ENCODE peak calls at places on chromosomes 13 and 19, in six cellular contexts. I, W, B, A, O and Y are unnamed samples.

GRCh38 chr13:112067121-112067741 is at the start of gene SOX1:
- DNase-seq in I (no peak), W (no peak), B (no peak), A (no peak), O (no peak), Y (no peak)

GRCh38 chr13:20231839-20232555 is at the start of gene GJB6:
- DNase-seq in I (no peak), W (no peak), B (no peak), A (no peak), O (no peak), Y (no peak)

GRCh38 chr19:13920940-13921744 is 15.1 kb downstream of the CC2D1A start:
- DNase-seq in I (no peak), W (peak), B (no peak), A (no peak), O (no peak), Y (no peak)

GRCh38 chr19:50818859-50819472 is 4.6 kb downstream of the KLK1 start:
- DNase-seq in I (peak), W (no peak), B (no peak), A (no peak), O (no peak), Y (no peak)

GRCh38 chr19:13873776-13874515 is 3.0 kb upstream of the NANOS3 start:
- DNase-seq in I (no peak), W (peak), B (no peak), A (no peak), O (no peak), Y (no peak)

GRCh38 chr19:42596391-42597071 is 1.8 kb upstream of the CEACAM8 start:
- DNase-seq in I (peak), W (peak), B (no peak), A (no peak), O (peak), Y (no peak)

GRCh38 chr19:1261512-1261862 is 7.6 kb upstream of the CIRBP start:
- DNase-seq in I (no peak), W (peak), B (peak), A (peak), O (peak), Y (no peak)

GRCh38 chr13:81874681-81875661 is 1534.0 kb upstream of the SPRY2 start:
- DNase-seq in I (no peak), W (no peak), B (no peak), A (no peak), O (no peak), Y (no peak)

GRCh38 chr13:72004975-72005374 is 138.0 kb upstream of the DACH1 start:
- DNase-seq in I (no peak), W (peak), B (no peak), A (no peak), O (no peak), Y (no peak)

GRCh38 chr19:44869728-44870470 is 21.2 kb upstream of the TOMM40 start:
- DNase-seq in I (peak), W (peak), B (peak), A (peak), O (no peak), Y (no peak)

GRCh38 chr19:45568732-45569131 is 15.9 kb downstream of the OPA3 start:
- DNase-seq in I (no peak), W (peak), B (no peak), A (no peak), O (no peak), Y (no peak)

GRCh38 chr19:13231663-13232062 is 81.5 kb downstream of the IER2 start:
- DNase-seq in I (no peak), W (no peak), B (no peak), A (no peak), O (no peak), Y (no peak)

GRCh38 chr13:94382960-94383359 is 96.5 kb downstream of the DCT start:
- DNase-seq in I (no peak), W (no peak), B (no peak), A (no peak), O (no peak), Y (no peak)
- H3K4me3 ChIP-seq in I (no peak), W (no peak), B (no peak), A (no peak), O (no peak), Y (no peak)

DNA sequence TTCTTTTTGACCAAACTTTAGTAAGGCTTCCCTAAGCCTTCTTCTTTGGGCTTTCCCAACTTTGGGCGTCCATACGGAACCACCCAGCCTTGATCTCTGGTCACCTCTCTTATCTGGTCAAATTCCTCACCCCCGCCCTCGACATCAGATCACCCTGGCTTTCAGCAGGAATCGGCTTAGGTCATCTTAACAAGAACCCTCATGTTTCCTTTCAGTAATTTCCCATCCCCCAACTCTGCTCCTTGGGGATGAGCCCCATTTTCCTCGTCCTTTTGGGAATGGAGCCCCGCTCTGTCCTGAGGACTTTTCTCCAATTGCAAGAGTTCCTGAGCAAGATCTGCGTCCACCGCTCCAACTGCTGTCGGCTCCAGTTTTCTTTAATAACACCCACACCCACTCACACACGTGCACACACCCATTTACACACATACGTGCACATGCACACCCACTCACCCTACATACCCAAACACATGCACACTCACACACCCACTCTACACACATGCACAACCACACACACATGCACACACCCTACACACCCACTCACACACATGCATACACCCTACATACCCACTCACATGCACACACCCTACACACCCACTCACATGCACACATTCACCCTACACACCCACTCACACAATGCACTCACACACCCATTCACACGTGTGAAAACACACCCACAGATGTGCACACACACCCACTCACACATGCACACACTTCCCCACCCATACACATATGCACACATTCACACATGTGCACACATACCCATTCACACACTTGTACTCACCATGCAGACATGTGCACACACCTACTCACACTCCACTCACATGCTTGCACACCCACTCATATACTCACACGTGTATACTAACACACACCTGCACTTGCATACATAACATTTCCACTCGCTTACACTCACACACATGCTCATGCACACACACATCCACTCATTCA is 87.0 kb upstream of the TM9SF2 start:
- DNase-seq in I (no peak), W (no peak), B (no peak), A (peak), O (no peak), Y (no peak)
- H3K4me3 ChIP-seq in I (no peak), W (no peak), B (no peak), A (no peak), O (no peak), Y (no peak)

GRCh38 chr13:51729853-51730553 is 74.0 kb downstream of the DHRS12 start:
- DNase-seq in I (no peak), W (peak), B (peak), A (peak), O (no peak), Y (peak)
- H3K4me3 ChIP-seq in I (no peak), W (peak), B (peak), A (no peak), O (no peak), Y (peak)

GRCh38 chr13:98564204-98564603 is 12.7 kb downstream of the STK24 start:
- DNase-seq in I (no peak), W (no peak), B (peak), A (no peak), O (no peak), Y (no peak)

GRCh38 chr13:98565726-98566577 is 11.0 kb downstream of the STK24 start:
- DNase-seq in I (no peak), W (peak), B (peak), A (peak), O (peak), Y (no peak)

GRCh38 chr13:98557934-98558630 is 18.8 kb downstream of the STK24 start:
- DNase-seq in I (no peak), W (peak), B (peak), A (no peak), O (no peak), Y (no peak)

GRCh38 chr13:98567140-98567539 is 9.8 kb downstream of the STK24 start:
- DNase-seq in I (no peak), W (no peak), B (peak), A (no peak), O (no peak), Y (no peak)

GRCh38 chr13:98563071-98563470 is 13.8 kb downstream of the STK24 start:
- DNase-seq in I (peak), W (no peak), B (peak), A (no peak), O (no peak), Y (no peak)
- H3K4me3 ChIP-seq in I (no peak), W (peak), B (no peak), A (no peak), O (no peak), Y (no peak)

GRCh38 chr13:84563611-84564010 is 681.3 kb upstream of the SLITRK1 start:
- DNase-seq in I (no peak), W (no peak), B (no peak), A (no peak), O (no peak), Y (no peak)
- H3K4me3 ChIP-seq in I (no peak), W (no peak), B (no peak), A (no peak), O (no peak), Y (no peak)

DNA sequence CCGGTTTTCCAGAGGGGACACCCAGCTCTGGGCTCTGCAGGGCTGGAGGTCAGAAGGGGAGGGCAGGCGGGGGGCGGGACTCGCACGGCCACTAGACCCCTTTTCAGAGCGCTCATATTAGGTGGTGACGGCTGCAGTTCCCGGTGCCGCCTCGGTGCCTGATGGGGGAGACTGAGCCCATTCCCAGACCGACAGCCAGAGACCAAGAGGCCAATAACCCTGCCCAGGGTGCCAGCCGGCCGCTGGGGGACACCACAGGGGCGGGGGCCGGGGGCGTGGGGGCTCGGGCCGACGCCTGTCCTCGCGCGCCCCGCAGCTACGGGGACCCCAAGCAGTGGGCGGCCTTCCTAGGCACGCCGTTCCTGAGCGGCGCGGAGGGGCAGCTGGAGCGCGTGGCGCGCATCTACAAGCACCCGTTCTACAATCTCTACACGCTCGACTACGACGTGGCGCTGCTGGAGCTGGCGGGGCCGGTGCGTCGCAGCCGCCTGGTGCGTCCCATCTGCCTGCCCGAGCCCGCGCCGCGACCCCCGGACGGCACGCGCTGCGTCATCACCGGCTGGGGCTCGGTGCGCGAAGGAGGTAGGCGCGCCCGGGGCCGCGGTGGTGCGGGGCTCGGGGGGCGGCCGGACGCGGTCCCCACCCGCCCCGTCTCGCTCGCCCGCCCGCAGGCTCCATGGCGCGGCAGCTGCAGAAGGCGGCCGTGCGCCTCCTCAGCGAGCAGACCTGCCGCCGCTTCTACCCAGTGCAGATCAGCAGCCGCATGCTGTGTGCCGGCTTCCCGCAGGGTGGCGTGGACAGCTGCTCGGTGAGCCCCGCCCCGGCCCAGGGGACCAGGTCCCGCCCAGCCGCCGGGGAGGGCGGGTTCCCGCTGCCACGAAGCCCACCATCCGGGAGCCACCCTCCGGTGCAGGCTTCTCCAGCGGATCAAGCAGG is 2.4 kb downstream of the TIMM13 start:
- DNase-seq in I (no peak), W (peak), B (peak), A (peak), O (no peak), Y (no peak)
- H3K4me3 ChIP-seq in I (no peak), W (peak), B (peak), A (peak), O (no peak), Y (peak)

DNA sequence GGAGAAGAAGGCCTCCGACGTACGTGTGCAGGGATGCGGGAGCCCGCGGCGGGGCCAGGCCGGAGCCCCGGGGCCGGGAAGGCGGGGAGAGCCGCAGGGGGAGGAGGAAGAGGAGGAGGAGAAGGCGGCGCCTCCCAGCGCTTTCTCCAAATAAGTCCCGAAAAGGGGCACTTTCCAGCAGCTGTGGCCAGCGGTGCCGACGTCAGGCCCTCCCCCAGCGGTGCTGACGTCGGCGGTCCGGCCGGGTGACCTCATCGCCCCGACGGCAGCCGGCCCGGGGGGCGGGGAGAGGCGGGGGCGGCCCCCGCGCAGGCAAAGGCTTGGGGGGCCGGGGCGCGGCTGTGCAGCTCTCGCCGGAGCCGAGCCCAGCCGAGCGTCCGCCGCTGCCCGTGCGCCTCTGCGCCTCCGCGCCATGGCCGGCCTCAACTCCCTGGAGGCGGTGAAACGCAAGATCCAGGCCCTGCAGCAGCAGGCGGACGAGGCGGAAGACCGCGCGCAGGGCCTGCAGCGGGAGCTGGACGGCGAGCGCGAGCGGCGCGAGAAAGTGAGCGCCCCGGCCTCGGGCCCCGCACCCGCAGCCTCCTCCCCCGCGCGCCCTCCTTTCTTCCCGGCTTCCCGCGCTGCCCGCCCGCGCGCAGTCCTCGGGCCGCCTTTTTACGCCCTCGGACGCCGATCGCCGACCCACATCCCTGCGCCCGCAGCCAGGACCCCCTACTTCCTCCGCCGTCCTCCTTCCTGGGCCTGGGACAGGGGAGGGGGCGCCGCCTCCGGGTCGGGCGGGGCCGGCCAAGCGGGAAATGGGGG is at the start of gene TPM4:
- DNase-seq in I (peak), W (peak), B (peak), A (peak), O (peak), Y (peak)
- H3K4me3 ChIP-seq in I (peak), W (peak), B (peak), A (peak), O (peak), Y (peak)

GRCh38 chr19:40601061-40601973 is at the start of gene LTBP4:
- DNase-seq in I (no peak), W (peak), B (peak), A (peak), O (peak), Y (no peak)

GRCh38 chr19:40598918-40599307 is 2.3 kb upstream of the LTBP4 start:
- DNase-seq in I (no peak), W (no peak), B (no peak), A (no peak), O (peak), Y (no peak)

GRCh38 chr19:40599331-40600085 is 1.7 kb upstream of the LTBP4 start:
- DNase-seq in I (no peak), W (peak), B (no peak), A (peak), O (peak), Y (no peak)

GRCh38 chr19:40598121-40598917 is 2.9 kb upstream of the LTBP4 start:
- DNase-seq in I (peak), W (peak), B (peak), A (peak), O (peak), Y (peak)

GRCh38 chr19:40600086-40600917 is 867 bp upstream of the LTBP4 start:
- DNase-seq in I (no peak), W (no peak), B (peak), A (peak), O (peak), Y (no peak)
- H3K4me3 ChIP-seq in I (no peak), W (peak), B (peak), A (peak), O (peak), Y (peak)

DNA sequence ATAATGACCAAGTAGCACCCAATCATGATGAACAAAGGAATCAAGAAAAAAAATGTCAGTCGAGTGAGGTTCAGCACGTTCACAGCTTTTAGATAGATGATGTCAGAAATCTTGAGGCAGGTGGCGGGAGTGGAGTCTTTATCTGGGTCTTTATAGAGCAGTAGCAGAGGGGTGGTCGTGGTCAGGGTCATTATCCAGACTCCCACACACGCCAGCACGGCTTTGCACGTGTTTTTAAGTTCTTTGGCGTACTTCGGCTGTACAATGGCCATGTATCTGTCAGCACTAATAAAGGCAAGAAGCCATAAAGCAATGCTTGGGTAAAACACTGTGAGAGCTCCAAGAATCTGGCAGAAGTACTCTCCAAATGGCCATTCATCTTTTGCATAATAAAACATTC is 2.9 kb downstream of the GPR18 start:
- DNase-seq in I (no peak), W (no peak), B (no peak), A (no peak), O (no peak), Y (no peak)
- H3K4me3 ChIP-seq in I (no peak), W (no peak), B (no peak), A (no peak), O (no peak), Y (no peak)

GRCh38 chr19:39398297-39398864 is 7.2 kb downstream of the MED29 start:
- DNase-seq in I (no peak), W (peak), B (peak), A (peak), O (peak), Y (no peak)

GRCh38 chr19:39401549-39402416 is 4.9 kb upstream of the ZFP36 start:
- DNase-seq in I (peak), W (peak), B (peak), A (peak), O (peak), Y (no peak)

GRCh38 chr19:39400997-39401548 is 5.6 kb upstream of the ZFP36 start:
- DNase-seq in I (no peak), W (no peak), B (no peak), A (no peak), O (peak), Y (no peak)

GRCh38 chr19:39399684-39400465 is 6.8 kb upstream of the ZFP36 start:
- DNase-seq in I (no peak), W (no peak), B (no peak), A (no peak), O (no peak), Y (no peak)

GRCh38 chr19:39397360-39398296 is 6.5 kb downstream of the MED29 start:
- DNase-seq in I (peak), W (peak), B (peak), A (peak), O (peak), Y (no peak)
- H3K4me3 ChIP-seq in I (no peak), W (peak), B (no peak), A (peak), O (peak), Y (no peak)